ENCODE peak calls at places on chromosomes 5 and 9, in four cellular contexts. W is RWPE1; R is naive thymus-derived CD4-positive, alpha-beta T cell; Y is nucleus accumbens. Q is an unnamed sample.

GRCh38 chr5:141637266-141637692 is 482 bp downstream of the RELL2 start:
- DNase-seq in R (peak), W (peak), Y (no peak), Q (peak)

GRCh38 chr5:132293992-132294727 is at the start of gene SLC22A4:
- DNase-seq in R (peak), Y (peak), W (peak), Q (peak)

GRCh38 chr9:127058645-127059021 is 63.8 kb downstream of the ANGPTL2 start:
- DNase-seq in Y (no peak), R (no peak), W (peak), Q (no peak)

GRCh38 chr5:158992104-158992740 is 107.5 kb downstream of the EBF1 start:
- DNase-seq in Y (no peak), W (no peak), R (no peak), Q (no peak)

GRCh38 chr9:125241863-125242739 is 958 bp upstream of the HSPA5 start:
- DNase-seq in W (no peak), Y (no peak), R (no peak), Q (peak)

GRCh38 chr5:173178369-173178910 is 34.1 kb downstream of the BNIP1 start:
- DNase-seq in Y (no peak), R (no peak), W (no peak), Q (no peak)

GRCh38 chr5:14386882-14387575 is 194.6 kb upstream of the OTULINL start:
- DNase-seq in Y (no peak), W (no peak), R (no peak), Q (no peak)

GRCh38 chr9:20207161-20207560 is 415.1 kb downstream of the MLLT3 start:
- DNase-seq in Y (no peak), R (no peak), W (no peak), Q (no peak)

GRCh38 chr9:15909297-15909696 is 356.5 kb downstream of the CCDC171 start:
- DNase-seq in W (no peak), Y (no peak), R (no peak), Q (no peak)

GRCh38 chr5:94505327-94506080 is 112.9 kb downstream of the KIAA0825 start:
- DNase-seq in R (no peak), W (no peak), Y (no peak), Q (no peak)

GRCh38 chr5:31916327-31916726 is 257.8 kb downstream of the GOLPH3 start:
- DNase-seq in R (no peak), W (no peak), Y (no peak), Q (no peak)

GRCh38 chr5:6489786-6490185 is 41.1 kb downstream of the UBE2QL1 start:
- DNase-seq in Y (no peak), R (no peak), W (no peak), Q (no peak)

Q was measured in head of caudate nucleus.